ENCODE peak calls at places on chromosomes 16 and 17, in seven cellular contexts. F is K562, H is H1, Z is IMR-90, G is GM12878, C is HCT116, R is HepG2. X is an unnamed sample.

GRCh38 chr17:78839762-78840529 is 668 bp downstream of the USP36 start:
- DNase-seq in F (no peak), H (no peak), Z (peak; percentile 76), G (no peak), C (no peak), R (peak; percentile 44), X (peak; percentile 27)

GRCh38 chr17:72237223-72237622 is 116.4 kb downstream of the SOX9 start:
- DNase-seq in F (no peak), H (no peak), Z (no peak), G (no peak), C (no peak), R (no peak), X (no peak)

GRCh38 chr16:68445458-68445857 is 2.9 kb downstream of the SMPD3 start:
- DNase-seq in F (peak; percentile 40), H (peak; percentile 80), Z (peak; percentile 5), G (peak; percentile 28), C (peak; percentile 43), R (peak; percentile 67), X (peak; percentile 35)

GRCh38 chr17:67994827-67995567 is 1.3 kb downstream of the C17orf58 start:
- DNase-seq in F (no peak), H (no peak), Z (peak; percentile 83), G (no peak), C (no peak), R (no peak), X (peak; percentile 98)

GRCh38 chr16:3158498-3159314 is 23.9 kb downstream of the ZNF213 start:
- DNase-seq in F (peak; percentile 98), H (peak; percentile 84), Z (peak; percentile 83), G (no peak), C (peak; percentile 88), R (peak; percentile 87), X (peak; percentile 84)

GRCh38 chr16:1037023-1037933 is 35.3 kb upstream of the SSTR5 start:
- DNase-seq in F (no peak), H (no peak), Z (peak; percentile 10), G (no peak), C (no peak), R (no peak), X (no peak)

GRCh38 chr17:3497101-3497500 is 21.3 kb downstream of the ASPA start:
- DNase-seq in F (no peak), H (no peak), Z (no peak), G (no peak), C (no peak), R (no peak), X (no peak)

GRCh38 chr17:64343833-64344637 is 46.6 kb downstream of the PECAM1 start:
- DNase-seq in F (no peak), H (no peak), Z (peak; percentile 90), G (no peak), C (no peak), R (peak; percentile 74), X (peak; percentile 99)

GRCh38 chr16:28820016-28820415 is 2.8 kb upstream of the ATXN2L start:
- DNase-seq in F (no peak), H (no peak), Z (no peak), G (no peak), C (no peak), R (no peak), X (no peak)

GRCh38 chr17:27315322-27315721 is 21.4 kb downstream of the WSB1 start:
- DNase-seq in F (no peak), H (no peak), Z (peak; percentile 94), G (no peak), C (no peak), R (no peak), X (no peak)

GRCh38 chr16:71769222-71769621 is 39.4 kb downstream of the AP1G1 start:
- DNase-seq in F (no peak), H (no peak), Z (no peak), G (no peak), C (no peak), R (no peak), X (no peak)

GRCh38 chr16:13316008-13316407 is 414.6 kb downstream of the SHISA9 start:
- DNase-seq in F (no peak), H (no peak), Z (no peak), G (no peak), C (no peak), R (no peak), X (no peak)

GRCh38 chr17:49742256-49742655 is 21.7 kb downstream of the FAM117A start:
- DNase-seq in F (no peak), H (no peak), Z (peak; percentile 34), G (no peak), C (no peak), R (no peak), X (no peak)

GRCh38 chr16:50371936-50372595 is 3.3 kb upstream of the BRD7 start:
- DNase-seq in F (no peak), H (no peak), Z (no peak), G (no peak), C (no peak), R (peak; percentile 61), X (no peak)

GRCh38 chr17:6526362-6527152 is 29.8 kb downstream of the PITPNM3 start:
- DNase-seq in F (no peak), H (no peak), Z (peak; percentile 28), G (no peak), C (no peak), R (no peak), X (no peak)

GRCh38 chr17:50534222-50534978 is 1.9 kb downstream of the EPN3 start:
- DNase-seq in F (peak; percentile 63), H (peak; percentile 74), Z (no peak), G (no peak), C (peak; percentile 55), R (no peak), X (no peak)

GRCh38 chr16:17724242-17724898 is 253.6 kb upstream of the XYLT1 start:
- DNase-seq in F (no peak), H (no peak), Z (peak; percentile 82), G (no peak), C (no peak), R (no peak), X (no peak)

GRCh38 chr16:86576591-86577313 is 1.6 kb upstream of the FOXL1 start:
- DNase-seq in F (peak; percentile 27), H (peak; percentile 63), Z (no peak), G (no peak), C (no peak), R (no peak), X (no peak)

DNA sequence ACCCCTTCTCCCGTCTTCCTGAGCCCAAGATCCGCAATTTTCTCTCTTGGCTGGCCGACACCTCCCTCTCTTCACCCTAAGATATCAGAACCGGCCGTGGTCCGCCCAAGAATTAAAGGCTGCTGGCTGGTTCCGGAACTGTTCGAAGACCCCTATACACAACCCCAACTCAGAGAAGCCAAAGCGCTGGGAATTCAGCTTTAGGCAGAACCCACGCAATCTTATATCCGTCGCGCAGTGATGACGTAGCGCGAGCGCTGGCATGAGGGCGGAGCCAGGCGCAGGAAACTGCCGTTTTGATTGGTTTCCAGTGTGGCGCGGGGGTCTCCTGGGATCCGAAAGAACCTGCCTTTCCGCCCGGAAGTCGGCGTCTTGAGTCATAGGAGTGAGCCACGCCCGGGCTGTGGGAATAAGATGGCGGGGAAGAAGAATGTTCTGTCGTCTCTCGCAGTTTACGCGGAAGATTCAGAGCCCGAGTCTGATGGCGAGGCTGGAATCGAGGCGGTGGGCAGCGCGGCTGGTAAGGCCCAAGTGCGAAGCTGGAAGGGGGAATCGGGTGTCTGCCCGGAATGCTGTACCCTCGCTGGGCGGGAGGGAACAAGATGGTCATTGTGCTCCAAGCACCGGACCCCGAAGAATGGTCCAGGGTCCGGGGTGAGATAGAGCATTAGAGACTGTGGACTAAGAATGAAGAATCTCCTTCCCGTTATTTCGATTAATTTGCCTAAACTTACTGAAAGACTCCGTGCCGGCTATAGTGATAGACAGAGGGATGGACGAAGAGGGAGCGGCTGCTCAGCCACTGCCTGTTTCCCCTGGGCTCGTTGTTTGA is at the start of the genes RECQL5 and SAP30BP:
- DNase-seq in F (peak; percentile 92), H (peak; percentile 97), Z (peak; percentile 98), G (peak; percentile 90), C (peak; percentile 99), R (peak; percentile 98), X (peak; percentile 98)
- TF ChIP-seq POLR2A in F (peak; percentile 91), H (peak; percentile 79), Z (peak; percentile 92), G (peak; percentile 90), C (peak; percentile 69), R (peak; percentile 91), X (peak; percentile 31)

GRCh38 chr16:56362706-56363105 is 62.6 kb downstream of the AMFR start:
- DNase-seq in F (no peak), H (no peak), Z (no peak), G (no peak), C (no peak), R (no peak), X (no peak)
- H3K4me1 ChIP-seq in F (peaks cover 12% of the 10 kb centered on the region), H (peaks cover 6% of the 10 kb centered on the region), Z (peaks cover 4% of the 10 kb centered on the region), G (peaks cover under 1% of the 10 kb centered on the region), C (no peaks in the 10 kb centered on the region), R (peaks cover 6% of the 10 kb centered on the region), X (no peaks in the 10 kb centered on the region)

DNA sequence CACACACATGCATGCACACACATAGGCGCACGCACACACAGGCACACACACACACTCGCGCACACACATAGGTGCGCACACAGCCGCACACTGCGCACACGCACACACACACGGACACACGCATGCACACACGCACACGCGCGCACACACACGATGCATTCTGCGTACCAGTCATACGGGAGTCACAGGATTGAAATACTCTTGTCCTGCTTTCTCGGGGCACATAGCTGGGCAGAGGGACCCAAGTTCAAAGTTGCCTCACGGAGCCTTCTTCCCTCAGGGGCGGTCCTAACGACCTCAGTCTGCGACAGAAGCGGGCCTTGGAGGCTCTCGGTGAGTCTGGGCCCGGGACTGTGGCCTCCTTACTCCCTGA is 56.0 kb downstream of the MRM1 start:
- DNase-seq in F (no peak), H (no peak), Z (no peak), G (no peak), C (no peak), R (no peak), X (no peak)
- H3K9ac ChIP-seq in F (no peak overlapping the region), H (peak overlapping the region; percentile 34), Z (no peak overlapping the region), G (no peak overlapping the region), C (no peak overlapping the region), R (no peak overlapping the region), X (no peak overlapping the region)

DNA sequence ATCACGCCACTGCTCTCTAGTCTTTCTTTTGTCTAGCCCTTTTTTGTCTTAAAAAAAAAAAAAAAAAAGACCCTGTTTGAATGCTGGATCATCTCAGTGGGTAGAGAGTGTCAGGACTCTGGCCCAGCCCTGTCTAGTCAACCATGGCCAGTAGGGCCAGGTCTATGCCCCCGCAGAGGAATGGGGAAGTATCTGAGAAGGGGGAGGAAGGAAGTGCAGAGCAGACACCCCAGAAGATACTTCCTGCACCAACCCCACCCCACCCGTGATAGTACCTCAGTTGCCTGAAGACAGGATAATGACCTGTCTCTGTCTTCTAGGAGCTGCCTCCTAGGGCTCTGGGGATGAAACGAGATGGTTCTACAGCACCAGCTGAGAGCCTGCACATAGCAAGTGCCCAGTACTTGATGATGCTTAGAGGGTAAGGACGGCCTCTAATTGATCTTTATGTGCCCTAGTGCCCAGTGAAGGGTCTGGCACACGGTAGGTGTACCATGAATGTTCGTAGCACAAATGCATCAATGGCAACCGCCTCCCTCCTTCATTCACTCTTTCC is 55.4 kb downstream of the ABAT start:
- DNase-seq in F (no peak), H (no peak), Z (no peak), G (no peak), C (no peak), R (no peak), X (no peak)
- TF ChIP-seq POLR2A in F (no peak), H (no peak), Z (no peak), G (no peak), C (no peak), R (no peak), X (no peak)

GRCh38 chr17:75641343-75641742 is 8.1 kb downstream of the SMIM5 start:
- DNase-seq in F (no peak), H (no peak), Z (no peak), G (no peak), C (no peak), R (no peak), X (no peak)
- H3K4me1 ChIP-seq in F (peaks cover 36% of the 10 kb centered on the region), H (peaks cover 16% of the 10 kb centered on the region), Z (no peaks in the 10 kb centered on the region), G (peaks cover 13% of the 10 kb centered on the region), C (peaks cover 39% of the 10 kb centered on the region), R (peaks cover 12% of the 10 kb centered on the region), X (peaks cover 13% of the 10 kb centered on the region)

X was measured in endothelial cell of umbilical vein.